ENCODE peak calls at places on chromosomes 11 and 22, in four cellular contexts. One of them, this sample, is unnamed.

GRCh38 chr22:22619765-22620414 is 24.5 kb upstream of the GGTLC2 start:
- DNase-seq in ACHN: no peak
- DNase-seq in C1 segment of cervical spinal cord: no peak
- DNase-seq in HEK293T: no peak
- DNase-seq in this sample: no peak

GRCh38 chr11:77381749-77382693 is 80.5 kb upstream of the GDPD4 start:
- DNase-seq in ACHN: no peak
- DNase-seq in C1 segment of cervical spinal cord: no peak
- DNase-seq in HEK293T: no peak
- DNase-seq in this sample: no peak

GRCh38 chr11:132962026-132962425 is 570.3 kb downstream of the OPCML start:
- DNase-seq in ACHN: no peak
- DNase-seq in C1 segment of cervical spinal cord: peak
- DNase-seq in HEK293T: no peak
- DNase-seq in this sample: no peak

GRCh38 chr22:47395481-47395880 is 633.0 kb downstream of the TBC1D22A start:
- DNase-seq in ACHN: no peak
- DNase-seq in C1 segment of cervical spinal cord: no peak
- DNase-seq in HEK293T: no peak
- DNase-seq in this sample: peak

GRCh38 chr11:33478111-33478573 is 221.0 kb downstream of the HIPK3 start:
- DNase-seq in ACHN: no peak
- DNase-seq in C1 segment of cervical spinal cord: no peak
- DNase-seq in HEK293T: no peak
- DNase-seq in this sample: no peak

GRCh38 chr11:33262016-33262638 is 4.9 kb downstream of the HIPK3 start:
- DNase-seq in ACHN: no peak
- DNase-seq in C1 segment of cervical spinal cord: no peak
- DNase-seq in HEK293T: no peak
- DNase-seq in this sample: no peak

GRCh38 chr11:2328040-2328439 is 26.2 kb downstream of the TSPAN32 start:
- DNase-seq in ACHN: no peak
- DNase-seq in C1 segment of cervical spinal cord: no peak
- DNase-seq in HEK293T: no peak
- DNase-seq in this sample: no peak

GRCh38 chr11:2913029-2913431 is 16.2 kb downstream of the PHLDA2 start:
- DNase-seq in ACHN: peak
- DNase-seq in C1 segment of cervical spinal cord: no peak
- DNase-seq in HEK293T: no peak
- DNase-seq in this sample: peak

GRCh38 chr11:11977206-11977938 is 31.1 kb downstream of the DKK3 start:
- DNase-seq in ACHN: peak
- DNase-seq in C1 segment of cervical spinal cord: peak
- DNase-seq in HEK293T: no peak
- DNase-seq in this sample: peak

This sample was measured in RCC 7860.